ENCODE peak calls at places on chromosomes 2 and 18, in ten cellular contexts. Y is activated T-cell treated with anti-CD3 and anti-CD28 coated beads, Interleukin-2, amount 50 U/mL, for 72 hours; E is non-pigmented ciliary epithelial cell; G is K562; Z is stimulated activated CD8-positive, alpha-beta memory T cell treated with anti-CD3 and anti-CD28 coated beads, Interleukin-4, amount 100 ng/mL, for 1 hour; O is lower lobe of right lung; K is GM12891; W is upper lobe of right lung; I is RWPE1; N is sigmoid colon. B is an unnamed sample.

GRCh38 chr18:63320690-63321265 is 1.2 kb upstream of the BCL2 start:
- DNase-seq in O (peak), K (no peak), G (peak), W (peak), Z (no peak), N (peak), E (no peak), Y (peak), I (no peak), B (no peak)

GRCh38 chr2:48569433-48569832 is 39.5 kb downstream of the STON1 start:
- DNase-seq in N (no peak), W (no peak), G (no peak), Y (no peak), E (no peak), Z (no peak), K (no peak), O (no peak), I (no peak), B (no peak)

GRCh38 chr18:25230658-25231326 is 121.2 kb downstream of the ZNF521 start:
- DNase-seq in Y (no peak), E (no peak), Z (no peak), I (no peak), K (no peak), O (peak), W (no peak), N (peak), G (no peak), B (no peak)

GRCh38 chr2:241180495-241180894 is 8.0 kb upstream of the ANO7 start:
- DNase-seq in I (no peak), Z (no peak), O (no peak), Y (no peak), E (no peak), G (no peak), K (no peak), N (no peak), W (no peak), B (no peak)

GRCh38 chr2:203453858-203454451 is 81.1 kb downstream of the RAPH1 start:
- DNase-seq in W (no peak), N (no peak), Z (no peak), O (no peak), K (no peak), E (peak), G (peak), I (peak), Y (peak), B (peak)

GRCh38 chr2:68253211-68254068 is 1.1 kb upstream of the PPP3R1 start:
- DNase-seq in N (no peak), K (no peak), E (no peak), Y (peak), O (no peak), W (no peak), Z (no peak), G (no peak), I (no peak), B (peak)

GRCh38 chr2:156883828-156884615 is 373.5 kb upstream of the GALNT5 start:
- DNase-seq in W (no peak), I (peak), Y (no peak), E (no peak), N (no peak), K (no peak), G (no peak), Z (no peak), O (no peak), B (no peak)

GRCh38 chr2:188518391-188518790 is 226.7 kb downstream of the GULP1 start:
- DNase-seq in O (no peak), Y (no peak), N (no peak), G (no peak), Z (no peak), E (no peak), I (no peak), W (no peak), K (no peak), B (no peak)

GRCh38 chr2:239574434-239575156 is 173.8 kb upstream of the HDAC4 start:
- DNase-seq in O (peak), N (no peak), W (peak), Z (no peak), K (no peak), G (no peak), E (no peak), I (no peak), Y (no peak), B (no peak)